ENCODE peak calls at places on chromosome 20, in five cellular contexts. T is ovary, A is H7, D is pancreas, V is HAP-1. Z is an unnamed sample. For H3K36me3, the result is how much of the 10 kb centered on the place peaks cover.

GRCh38 chr20:47568019-47568418 is 66.3 kb downstream of the NCOA3 start:
- DNase-seq in D (no peak), A (no peak), T (no peak), V (no peak), Z (peak)

GRCh38 chr20:8473459-8473858 is 341.4 kb downstream of the PLCB1 start:
- DNase-seq in T (no peak), D (no peak), V (no peak), A (no peak), Z (no peak)

GRCh38 chr20:62668441-62669027 is 26.2 kb downstream of the SLCO4A1 start:
- DNase-seq in V (peak), A (peak), T (peak), D (peak), Z (peak)

GRCh38 chr20:50713677-50714101 is 17.7 kb upstream of the PARD6B start:
- DNase-seq in A (peak), D (no peak), V (peak), T (peak), Z (no peak)

GRCh38 chr20:9617062-9617461 is 102.7 kb downstream of the LAMP5 start:
- DNase-seq in D (peak), V (peak), A (peak), T (peak), Z (peak)

GRCh38 chr20:43746344-43747137 is 19.7 kb upstream of the GTSF1L start:
- DNase-seq in A (peak), V (no peak), T (no peak), D (no peak), Z (no peak)

GRCh38 chr20:32429343-32429742 is 71.2 kb downstream of the ASXL1 start:
- DNase-seq in V (no peak), D (no peak), A (peak), T (no peak), Z (no peak)

GRCh38 chr20:53918949-53919361 is 151.4 kb downstream of the BCAS1 start:
- DNase-seq in V (peak), T (no peak), D (no peak), A (peak), Z (no peak)

GRCh38 chr20:46122071-46122470 is 4.0 kb downstream of the CD40 start:
- DNase-seq in V (no peak), A (peak), D (no peak), T (no peak), Z (peak)

GRCh38 chr20:63534427-63534830 is 2.7 kb downstream of the PTK6 start:
- DNase-seq in T (no peak), D (no peak), V (no peak), A (peak), Z (no peak)

GRCh38 chr20:37239026-37239451 is 22.6 kb downstream of the GHRH start:
- DNase-seq in T (no peak), D (no peak), A (no peak), V (no peak), Z (peak)

GRCh38 chr20:4449977-4450715 is 271.6 kb upstream of the PRND start:
- DNase-seq in A (no peak), V (no peak), D (no peak), T (no peak), Z (no peak)

GRCh38 chr20:21698494-21699215 is 6.8 kb upstream of the PAX1 start:
- DNase-seq in T (no peak), D (no peak), V (no peak), A (no peak), Z (no peak)

GRCh38 chr20:19397676-19398075 is 185.2 kb downstream of the SLC24A3 start:
- DNase-seq in V (no peak), T (no peak), D (no peak), A (no peak), Z (no peak)

GRCh38 chr20:32370897-32371296 is 12.8 kb downstream of the ASXL1 start:
- DNase-seq in V (no peak), D (no peak), T (no peak), A (no peak), Z (no peak)

GRCh38 chr20:30168025-30168799 is 1089.3 kb upstream of the DEFB115 start:
- DNase-seq in V (no peak), A (peak), T (no peak), D (no peak), Z (no peak)

GRCh38 chr20:3238616-3239025 is 369 bp downstream of the SLC4A11 start:
- DNase-seq in A (peak), V (peak), T (no peak), D (no peak), Z (peak)

GRCh38 chr20:4192378-4193048 is 177.2 kb upstream of the RNF24 start:
- DNase-seq in A (peak), V (no peak), T (no peak), D (no peak), Z (no peak)

GRCh38 chr20:23631981-23632710 is 5.6 kb downstream of the CST3 start:
- DNase-seq in V (no peak), T (no peak), D (no peak), A (no peak), Z (no peak)

GRCh38 chr20:59684685-59685212 is 80.4 kb downstream of the PHACTR3 start:
- DNase-seq in T (no peak), A (no peak), D (no peak), V (no peak), Z (no peak)

GRCh38 chr20:48747840-48748416 is 79.9 kb downstream of the PREX1 start:
- DNase-seq in A (peak), T (no peak), D (no peak), V (no peak), Z (no peak)

GRCh38 chr20:4008026-4008413 is 7.3 kb downstream of the RNF24 start:
- DNase-seq in V (no peak), A (no peak), D (no peak), T (no peak), Z (no peak)

GRCh38 chr20:12331236-12331635 is 413.5 kb downstream of the BTBD3 start:
- DNase-seq in T (no peak), V (no peak), D (no peak), A (no peak), Z (no peak)

GRCh38 chr20:40813213-40813510 is 124.1 kb upstream of the MAFB start:
- DNase-seq in D (no peak), A (no peak), T (no peak), V (no peak), Z (no peak)

GRCh38 chr20:4243071-4243470 is 227.7 kb upstream of the RNF24 start:
- DNase-seq in V (peak), T (no peak), A (peak), D (no peak), Z (no peak)

GRCh38 chr20:6094565-6094964 is 28.3 kb downstream of the FERMT1 start:
- DNase-seq in A (no peak), T (no peak), D (no peak), V (no peak), Z (no peak)

GRCh38 chr20:6091661-6092060 is 31.2 kb downstream of the FERMT1 start:
- DNase-seq in T (no peak), A (no peak), V (no peak), D (no peak), Z (no peak)

GRCh38 chr20:6095409-6095808 is 27.4 kb downstream of the FERMT1 start:
- DNase-seq in A (no peak), T (no peak), V (no peak), D (no peak), Z (no peak)

GRCh38 chr20:6094038-6094437 is 28.8 kb downstream of the FERMT1 start:
- DNase-seq in T (no peak), V (no peak), D (no peak), A (no peak), Z (no peak)
- H3K36me3 ChIP-seq in T (under half), V (under half), D (under half), A (under half), Z (under half)

DNA sequence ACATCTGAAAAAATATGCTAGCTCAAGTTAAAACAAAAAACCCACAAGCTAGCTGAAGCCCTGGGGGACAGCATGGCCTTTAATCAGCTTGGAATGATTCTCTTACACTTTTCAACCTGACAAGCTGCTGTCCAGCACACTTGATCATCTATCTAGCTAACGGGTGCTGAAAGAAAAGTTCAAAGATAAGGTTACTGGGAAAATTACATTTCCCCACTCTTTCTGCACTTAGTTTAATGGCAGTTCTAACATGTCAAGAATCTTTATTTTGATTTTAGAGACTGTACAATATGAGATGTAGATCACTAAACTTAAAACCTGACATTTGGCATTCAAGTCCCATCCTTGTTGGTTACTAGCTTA is 53.4 kb downstream of the STK4 start:
- DNase-seq in D (no peak), V (no peak), T (no peak), A (no peak), Z (no peak)
- H3K4me3 ChIP-seq in D (no peak), V (no peak), T (no peak), A (no peak), Z (no peak)

GRCh38 chr20:24960861-24961260 is 11.8 kb downstream of the CST7 start:
- DNase-seq in T (no peak), D (no peak), A (no peak), V (no peak), Z (no peak)

GRCh38 chr20:24958506-24959385 is 9.7 kb downstream of the CST7 start:
- DNase-seq in T (no peak), D (no peak), V (no peak), A (no peak), Z (no peak)

GRCh38 chr20:24960302-24960801 is 11.3 kb downstream of the CST7 start:
- DNase-seq in D (peak), T (no peak), A (no peak), V (no peak), Z (no peak)

GRCh38 chr20:24961384-24962181 is 12.5 kb downstream of the CST7 start:
- DNase-seq in D (no peak), A (no peak), V (no peak), T (no peak), Z (no peak)

GRCh38 chr20:24959591-24960301 is 10.7 kb downstream of the CST7 start:
- DNase-seq in T (no peak), A (no peak), D (no peak), V (no peak), Z (no peak)
- H3K36me3 ChIP-seq in T (under half), A (under half), D (under half), V (under half), Z (under half)

DNA sequence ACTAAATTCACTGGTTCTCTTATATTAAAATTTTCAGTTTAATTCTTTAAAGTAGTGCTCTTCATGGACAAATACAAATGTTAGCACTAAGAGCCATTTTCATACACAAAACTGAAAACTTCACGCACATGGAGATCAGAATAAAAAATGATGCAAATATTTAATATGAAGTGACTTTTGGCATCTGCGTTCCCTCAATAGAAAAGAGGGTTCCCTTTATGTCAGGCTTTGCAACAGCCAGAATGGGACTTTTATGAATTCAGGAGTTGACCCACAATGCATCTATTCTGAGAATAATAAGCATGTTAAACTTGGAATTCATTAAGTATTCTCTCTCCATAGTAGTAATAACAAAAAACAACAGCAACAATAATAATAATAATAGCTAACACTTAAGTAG is 125.8 kb downstream of the INSM1 start:
- DNase-seq in T (no peak), A (no peak), V (no peak), D (no peak), Z (no peak)
- H3K4me3 ChIP-seq in T (no peak), A (no peak), V (no peak), D (no peak), Z (no peak)